ENCODE peak calls at places on chromosomes 4 and X, in five cellular contexts. One of them, this sample, is unnamed.

GRCh38 chr4:76601791-76602190 is 166.8 kb downstream of the SHROOM3 start:
- DNase-seq in lower leg skin: no peak
- DNase-seq in hippocampal formation: no peak
- DNase-seq in mammary epithelial cell: no peak
- DNase-seq in fibroblast of the conjunctiva: no peak
- DNase-seq in this sample: no peak

GRCh38 chrX:30702736-30703135 is 49.5 kb downstream of the GK start:
- DNase-seq in lower leg skin: no peak
- DNase-seq in hippocampal formation: no peak
- DNase-seq in mammary epithelial cell: no peak
- DNase-seq in fibroblast of the conjunctiva: no peak
- DNase-seq in this sample: no peak

GRCh38 chr4:55411621-55412020 is 15.9 kb downstream of the TMEM165 start:
- DNase-seq in fibroblast of the conjunctiva: no peak
- DNase-seq in hippocampal formation: no peak
- DNase-seq in mammary epithelial cell: no peak
- DNase-seq in lower leg skin: no peak
- DNase-seq in this sample: no peak

GRCh38 chr4:2413821-2414610 is 4.4 kb downstream of the ZFYVE28 start:
- DNase-seq in fibroblast of the conjunctiva: no peak
- DNase-seq in hippocampal formation: no peak
- DNase-seq in lower leg skin: no peak
- DNase-seq in mammary epithelial cell: no peak
- DNase-seq in this sample: peak

GRCh38 chr4:41426523-41426922 is 111.4 kb upstream of the LIMCH1 start:
- DNase-seq in lower leg skin: no peak
- DNase-seq in mammary epithelial cell: no peak
- DNase-seq in fibroblast of the conjunctiva: no peak
- DNase-seq in hippocampal formation: no peak
- DNase-seq in this sample: no peak

GRCh38 chr4:4651811-4652609 is 110.2 kb upstream of the STX18 start:
- DNase-seq in mammary epithelial cell: no peak
- DNase-seq in hippocampal formation: no peak
- DNase-seq in lower leg skin: no peak
- DNase-seq in fibroblast of the conjunctiva: no peak
- DNase-seq in this sample: no peak

GRCh38 chrX:141619336-141619735 is 29.8 kb downstream of the SPANXA2 start:
- DNase-seq in lower leg skin: no peak
- DNase-seq in fibroblast of the conjunctiva: no peak
- DNase-seq in hippocampal formation: no peak
- DNase-seq in mammary epithelial cell: no peak
- DNase-seq in this sample: no peak

GRCh38 chrX:105882581-105883275 is 60.4 kb downstream of the NRK start:
- DNase-seq in lower leg skin: no peak
- DNase-seq in hippocampal formation: no peak
- DNase-seq in fibroblast of the conjunctiva: peak
- DNase-seq in mammary epithelial cell: no peak
- DNase-seq in this sample: no peak

GRCh38 chrX:51182545-51182944 is 150.1 kb upstream of the NUDT10 start:
- DNase-seq in hippocampal formation: no peak
- DNase-seq in lower leg skin: no peak
- DNase-seq in mammary epithelial cell: no peak
- DNase-seq in fibroblast of the conjunctiva: no peak
- DNase-seq in this sample: no peak